ENCODE peak calls at places on chromosomes 11 and 22, in ten cellular contexts. E, I, N, S, W, D, Y, J, G and O are unnamed samples.

GRCh38 chr11:121246769-121247035 is 45.9 kb upstream of the SC5D start:
- DNase-seq in E (no peak), I (no peak), N (no peak), S (no peak), W (no peak), D (no peak), Y (no peak), J (no peak), G (no peak), O (no peak)

GRCh38 chr11:116511684-116512083 is 261.1 kb downstream of the BUD13 start:
- DNase-seq in E (no peak), I (no peak), N (no peak), S (no peak), W (no peak), D (no peak), Y (no peak), J (no peak), G (no peak), O (no peak)

GRCh38 chr22:49969751-49970527 is 9.4 kb downstream of the PIM3 start:
- DNase-seq in E (no peak), I (no peak), N (no peak), S (no peak), W (no peak), D (no peak), Y (no peak), J (peak), G (no peak), O (no peak)

GRCh38 chr11:134659882-134660281 is 247.8 kb upstream of the B3GAT1 start:
- DNase-seq in E (no peak), I (no peak), N (no peak), S (no peak), W (no peak), D (no peak), Y (no peak), J (no peak), G (no peak), O (no peak)

GRCh38 chr22:43269325-43270040 is 73.7 kb downstream of the SCUBE1 start:
- DNase-seq in E (no peak), I (no peak), N (no peak), S (peak), W (no peak), D (no peak), Y (no peak), J (no peak), G (no peak), O (no peak)

GRCh38 chr11:14179126-14179820 is 179.7 kb downstream of the RRAS2 start:
- DNase-seq in E (no peak), I (no peak), N (no peak), S (no peak), W (no peak), D (no peak), Y (no peak), J (no peak), G (no peak), O (no peak)

GRCh38 chr11:44033856-44034255 is 13.9 kb upstream of the ACCSL start:
- DNase-seq in E (no peak), I (no peak), N (no peak), S (no peak), W (no peak), D (no peak), Y (no peak), J (no peak), G (no peak), O (no peak)

GRCh38 chr11:103281301-103281700 is 172.1 kb downstream of the DYNC2H1 start:
- DNase-seq in E (no peak), I (no peak), N (no peak), S (no peak), W (no peak), D (no peak), Y (no peak), J (no peak), G (no peak), O (no peak)

GRCh38 chr22:35436421-35436820 is 36.5 kb downstream of the MCM5 start:
- DNase-seq in E (no peak), I (no peak), N (no peak), S (no peak), W (no peak), D (no peak), Y (no peak), J (no peak), G (no peak), O (no peak)